ENCODE peak calls at places on chromosome 12, in seven cellular contexts. T is epithelial cell of esophagus, V is GM13977, O is right atrium auricular region, B is fibroblast of lung, I is RWPE1, Y is WTC11. K is an unnamed sample.

GRCh38 chr12:45401008-45401407 is 185.1 kb downstream of the ANO6 start:
- DNase-seq in T (no peak), V (no peak), O (no peak), B (no peak), I (no peak), Y (no peak), K (no peak)

GRCh38 chr12:9888665-9889273 is 7.5 kb downstream of the KLRF2 start:
- DNase-seq in T (peak), V (no peak), O (no peak), B (no peak), I (no peak), Y (no peak), K (no peak)

GRCh38 chr12:85955127-85955526 is 81.0 kb downstream of the NTS start:
- DNase-seq in T (peak), V (no peak), O (no peak), B (peak), I (peak), Y (no peak), K (no peak)

GRCh38 chr12:123271182-123271491 is 519 bp downstream of the CDK2AP1 start:
- DNase-seq in T (peak), V (peak), O (no peak), B (peak), I (peak), Y (peak), K (peak)

GRCh38 chr12:7271904-7272303 is 32.0 kb upstream of the ACSM4 start:
- DNase-seq in T (no peak), V (no peak), O (no peak), B (no peak), I (no peak), Y (no peak), K (no peak)

GRCh38 chr12:92696240-92696639 is 6.5 kb upstream of the PLEKHG7 start:
- DNase-seq in T (no peak), V (no peak), O (peak), B (peak), I (no peak), Y (no peak), K (no peak)

GRCh38 chr12:106144847-106145246 is 6.1 kb upstream of the NUAK1 start:
- DNase-seq in T (peak), V (peak), O (no peak), B (no peak), I (no peak), Y (no peak), K (no peak)

GRCh38 chr12:55720894-55721444 is 776 bp downstream of the RDH5 start:
- DNase-seq in T (peak), V (no peak), O (peak), B (peak), I (peak), Y (peak), K (peak)

GRCh38 chr12:46560874-46561273 is 188.3 kb upstream of the SLC38A2 start:
- DNase-seq in T (peak), V (no peak), O (no peak), B (no peak), I (no peak), Y (no peak), K (no peak)

GRCh38 chr12:88854260-88854659 is 274.0 kb upstream of the KITLG start:
- DNase-seq in T (peak), V (no peak), O (no peak), B (peak), I (peak), Y (no peak), K (peak)

GRCh38 chr12:122327494-122328385 is 61.4 kb upstream of the VPS33A start:
- DNase-seq in T (no peak), V (no peak), O (no peak), B (no peak), I (no peak), Y (no peak), K (no peak)

GRCh38 chr12:66449531-66449930 is 147.2 kb downstream of the HELB start:
- DNase-seq in T (peak), V (no peak), O (no peak), B (no peak), I (peak), Y (no peak), K (no peak)

GRCh38 chr12:110836291-110836690 is 10.5 kb upstream of the CCDC63 start:
- DNase-seq in T (no peak), V (no peak), O (no peak), B (no peak), I (no peak), Y (no peak), K (no peak)

GRCh38 chr12:105109465-105110212 is 2.1 kb downstream of the WASHC4 start:
- DNase-seq in T (peak), V (no peak), O (no peak), B (no peak), I (peak), Y (no peak), K (peak)

GRCh38 chr12:52251367-52252055 is 18.5 kb downstream of the KRT7 start:
- DNase-seq in T (no peak), V (no peak), O (no peak), B (no peak), I (no peak), Y (no peak), K (peak)

GRCh38 chr12:107385518-107385917 is 292.2 kb upstream of the CRY1 start:
- DNase-seq in T (peak), V (no peak), O (no peak), B (no peak), I (peak), Y (no peak), K (no peak)

GRCh38 chr12:93894391-93895095 is 217.4 kb downstream of the CRADD start:
- DNase-seq in T (peak), V (no peak), O (peak), B (peak), I (no peak), Y (no peak), K (no peak)

GRCh38 chr12:83245156-83245555 is 558.5 kb downstream of the TMTC2 start:
- DNase-seq in T (no peak), V (no peak), O (no peak), B (no peak), I (no peak), Y (no peak), K (no peak)

GRCh38 chr12:1845010-1845409 is 24.6 kb downstream of the LRTM2 start:
- DNase-seq in T (no peak), V (no peak), O (no peak), B (no peak), I (no peak), Y (no peak), K (no peak)

GRCh38 chr12:111753144-111753881 is 13.4 kb upstream of the ALDH2 start:
- DNase-seq in T (peak), V (peak), O (peak), B (peak), I (peak), Y (peak), K (peak)

GRCh38 chr12:68745904-68746571 is at the start of gene SLC35E3:
- DNase-seq in T (peak), V (peak), O (peak), B (peak), I (peak), Y (peak), K (peak)

GRCh38 chr12:128578045-128578444 is 245.7 kb downstream of the SLC15A4 start:
- DNase-seq in T (no peak), V (no peak), O (no peak), B (no peak), I (no peak), Y (no peak), K (no peak)

GRCh38 chr12:128586630-128587029 is 237.1 kb downstream of the SLC15A4 start:
- DNase-seq in T (no peak), V (no peak), O (no peak), B (no peak), I (no peak), Y (no peak), K (no peak)

GRCh38 chr12:128587918-128588317 is 235.8 kb downstream of the SLC15A4 start:
- DNase-seq in T (peak), V (no peak), O (no peak), B (no peak), I (no peak), Y (no peak), K (no peak)

GRCh38 chr12:128583453-128583852 is 240.3 kb downstream of the SLC15A4 start:
- DNase-seq in T (no peak), V (no peak), O (no peak), B (no peak), I (no peak), Y (no peak), K (no peak)
- TF ChIP-seq CTCF in T (no peak), V (no peak), O (no peak), B (no peak), I (no peak), Y (no peak), K (no peak)

DNA sequence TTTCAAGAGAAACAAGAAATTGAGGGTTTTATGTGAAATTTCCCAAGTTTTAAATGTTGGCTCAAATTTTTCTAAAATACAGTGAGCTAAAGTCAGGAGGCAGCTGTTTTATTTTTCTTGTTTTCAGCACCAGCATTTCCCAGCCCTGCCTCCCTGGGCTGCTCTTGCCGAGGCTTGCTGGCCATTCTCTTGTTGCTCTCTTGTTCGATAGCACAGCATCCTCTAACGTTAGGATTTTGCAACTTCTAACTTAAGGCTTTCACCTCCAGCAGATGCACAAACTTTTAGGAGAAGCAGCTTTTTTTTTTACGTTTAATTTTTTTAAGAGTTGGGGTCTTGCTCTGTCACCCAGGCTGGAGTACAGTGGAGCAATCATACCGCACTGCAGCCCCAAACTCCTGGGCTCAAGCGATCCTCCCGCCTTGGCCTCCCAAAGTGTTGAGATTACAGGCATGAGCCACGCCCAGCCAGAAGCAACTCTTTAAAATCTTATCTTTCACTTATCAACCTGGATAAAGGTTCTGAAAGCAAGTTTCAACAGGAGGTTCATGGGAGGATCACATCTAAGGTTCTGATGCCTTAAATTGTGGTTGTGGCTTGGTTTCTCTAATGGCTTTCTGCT is 40.2 kb downstream of the B4GALNT3 start:
- DNase-seq in T (no peak), V (no peak), O (peak), B (no peak), I (no peak), Y (no peak), K (no peak)
- TF ChIP-seq CTCF in T (no peak), V (no peak), O (peak), B (no peak), I (no peak), Y (no peak), K (no peak)

GRCh38 chr12:33432992-33433391 is 6.6 kb downstream of the SYT10 start:
- DNase-seq in T (no peak), V (no peak), O (no peak), B (no peak), I (no peak), Y (no peak), K (no peak)

GRCh38 chr12:33431648-33432047 is 8.0 kb downstream of the SYT10 start:
- DNase-seq in T (no peak), V (no peak), O (no peak), B (no peak), I (no peak), Y (no peak), K (no peak)

GRCh38 chr12:33429468-33429867 is 10.2 kb downstream of the SYT10 start:
- DNase-seq in T (no peak), V (no peak), O (no peak), B (no peak), I (no peak), Y (no peak), K (no peak)

GRCh38 chr12:33423706-33424105 is 15.9 kb downstream of the SYT10 start:
- DNase-seq in T (no peak), V (no peak), O (no peak), B (no peak), I (no peak), Y (no peak), K (no peak)

DNA sequence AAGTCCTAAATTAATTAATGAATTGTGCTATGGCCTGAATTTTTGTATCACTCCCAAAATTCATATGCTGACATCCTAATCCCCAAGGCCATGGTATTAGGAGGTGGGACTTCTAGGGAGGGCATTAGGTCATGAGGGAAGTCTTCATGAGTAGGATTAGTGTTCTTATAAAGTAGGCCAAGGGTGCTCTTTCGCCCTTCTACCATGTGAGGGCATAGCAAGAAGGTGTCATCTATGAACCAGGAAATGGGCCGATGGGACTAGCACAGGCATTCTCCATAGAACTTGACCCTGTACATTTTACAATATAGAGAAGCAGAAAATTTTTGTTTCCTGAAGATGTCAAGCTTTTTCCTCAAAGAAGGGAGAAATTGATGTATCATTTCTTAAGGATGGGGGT is 12.5 kb downstream of the SYT10 start:
- DNase-seq in T (peak), V (no peak), O (no peak), B (no peak), I (no peak), Y (peak), K (peak)
- TF ChIP-seq CTCF in T (peak), V (no peak), O (no peak), B (no peak), I (no peak), Y (peak), K (peak)

DNA sequence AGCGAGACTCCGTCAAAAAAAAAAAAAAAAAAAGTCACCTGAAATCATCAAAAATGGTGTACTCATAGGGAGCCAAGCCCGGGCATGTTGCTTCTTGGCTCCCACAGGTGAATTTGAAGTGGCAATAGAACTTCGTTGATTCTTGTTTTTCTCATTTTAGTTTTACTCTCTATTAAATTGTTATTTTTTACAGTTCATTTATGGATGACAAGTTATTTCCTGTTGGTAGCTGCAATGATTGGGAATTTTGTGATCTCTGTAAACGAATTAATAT is 1.3 kb downstream of the TM7SF3 start:
- DNase-seq in T (peak), V (no peak), O (no peak), B (no peak), I (no peak), Y (no peak), K (no peak)
- TF ChIP-seq CTCF in T (no peak), V (no peak), O (no peak), B (no peak), I (no peak), Y (no peak), K (no peak)

K was measured in Calu3.